ENCODE peak calls at places on chromosomes 11 and 22, in five cellular contexts. V is left ventricle myocardium inferior; E is mammary epithelial cell; G is CD8-positive, alpha-beta T cell; F is mesendoderm. B is an unnamed sample.

GRCh38 chr11:110022548-110022947 is 70.6 kb upstream of the ZC3H12C start:
- DNase-seq in V (no peak), F (no peak), E (peak; percentile 79), G (no peak), B (no peak)

GRCh38 chr11:73325036-73325981 is 17.2 kb downstream of the ARHGEF17 start:
- DNase-seq in E (no peak), G (no peak), V (peak; percentile 47), F (no peak), B (no peak)

GRCh38 chr22:45587638-45588481 is 83.8 kb upstream of the ATXN10 start:
- DNase-seq in G (no peak), E (no peak), F (no peak), V (no peak), B (no peak)

GRCh38 chr11:78361228-78361627 is 56.4 kb downstream of the GAB2 start:
- DNase-seq in F (no peak), E (no peak), G (no peak), V (no peak), B (no peak)

GRCh38 chr11:19694796-19695345 is 17.8 kb upstream of the NAV2 start:
- DNase-seq in F (no peak), V (no peak), G (no peak), E (no peak), B (no peak)

GRCh38 chr11:17066691-17067090 is 10.8 kb downstream of the RPS13 start:
- DNase-seq in E (no peak), F (no peak), V (no peak), G (no peak), B (no peak)

GRCh38 chr11:105151936-105152554 is 12.5 kb upstream of the CARD18 start:
- DNase-seq in E (peak; percentile 31), V (no peak), G (no peak), F (no peak), B (no peak)

GRCh38 chr11:67277231-67277961 is 11.1 kb downstream of the GRK2 start:
- DNase-seq in F (peak; percentile 84), V (peak; percentile 93), G (peak; percentile 82), E (peak; percentile 47), B (no peak)

GRCh38 chr11:4418403-4418802 is 24.9 kb upstream of the TRIM21 start:
- DNase-seq in V (no peak), G (no peak), F (no peak), E (no peak), B (no peak)

GRCh38 chr22:44259366-44260215 is 53.2 kb downstream of the SHISAL1 start:
- DNase-seq in E (no peak), G (no peak), V (no peak), F (no peak), B (no peak)

GRCh38 chr11:101706541-101706940 is 122.7 kb upstream of the TRPC6 start:
- DNase-seq in G (no peak), F (no peak), V (no peak), E (peak; percentile 57), B (no peak)

GRCh38 chr11:36037031-36037430 is 93.2 kb downstream of the LDLRAD3 start:
- DNase-seq in E (peak; percentile 34), F (no peak), V (peak; percentile 32), G (no peak), B (no peak)

DNA sequence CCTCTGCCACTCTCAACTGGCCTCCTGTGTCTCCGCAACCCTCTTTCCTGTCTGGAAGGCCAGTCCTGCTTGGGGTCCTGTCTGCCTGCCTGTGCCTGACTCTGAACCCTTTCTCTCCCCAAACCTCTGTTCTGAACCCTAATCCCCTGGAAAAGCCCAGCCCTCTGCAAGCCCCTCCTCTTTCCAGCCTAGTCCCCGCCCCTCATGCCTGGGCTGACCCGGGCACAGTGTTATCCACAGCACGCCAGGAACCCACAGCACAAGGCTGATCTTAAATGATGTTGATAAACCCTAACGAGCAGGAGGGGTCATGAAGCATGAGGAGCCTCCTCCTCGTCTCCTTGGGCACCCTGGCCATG is at the start of gene IFITM10:
- DNase-seq in G (no peak), F (no peak), E (peak; percentile 59), V (peak; percentile 34), B (no peak)
- H3K4me3 ChIP-seq in G (no peak within 1 kb of the TSS), F (no peak within 1 kb of the TSS), E (peak within 1 kb of the TSS; percentile 67), V (peak within 1 kb of the TSS; percentile 65), B (peak within 1 kb of the TSS; percentile 18)

DNA sequence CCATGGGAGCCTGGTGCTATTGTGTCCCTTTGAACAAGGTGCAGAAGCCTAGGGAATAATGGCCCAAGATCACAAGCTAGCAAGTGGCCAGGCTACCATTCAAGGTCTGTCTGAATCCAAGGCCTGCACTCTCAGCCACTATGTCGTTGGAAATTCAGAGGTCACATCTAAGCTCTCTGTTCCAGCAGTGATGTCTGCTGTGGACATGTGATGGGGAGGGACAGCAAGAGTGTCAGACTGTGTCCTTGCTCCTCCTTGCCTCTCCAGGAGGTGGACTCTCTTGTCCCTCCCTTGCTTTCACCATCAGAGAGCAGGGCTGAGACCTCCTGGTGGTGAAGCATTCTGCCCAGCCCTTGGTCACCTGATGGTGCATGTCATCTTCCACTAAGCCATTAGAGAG is 37.2 kb upstream of the SUSD2 start:
- DNase-seq in G (no peak), F (no peak), V (no peak), E (no peak), B (no peak)
- H3K4me1 ChIP-seq in G (peaks cover 96% of the 10 kb centered on the region), F (peaks cover 6% of the 10 kb centered on the region), V (peaks cover 99% of the 10 kb centered on the region), E (peaks cover 33% of the 10 kb centered on the region), B (peaks cover 14% of the 10 kb centered on the region)

GRCh38 chr11:115505165-115505564 is 950 bp upstream of the CADM1 start:
- DNase-seq in F (peak; percentile 19), G (no peak), V (no peak), E (no peak), B (no peak)
- H3K4me3 ChIP-seq in F (no peak overlapping the region), G (no peak overlapping the region), V (peak overlapping the region; percentile 73), E (peak overlapping the region; percentile 74), B (peak overlapping the region; percentile 54)

DNA sequence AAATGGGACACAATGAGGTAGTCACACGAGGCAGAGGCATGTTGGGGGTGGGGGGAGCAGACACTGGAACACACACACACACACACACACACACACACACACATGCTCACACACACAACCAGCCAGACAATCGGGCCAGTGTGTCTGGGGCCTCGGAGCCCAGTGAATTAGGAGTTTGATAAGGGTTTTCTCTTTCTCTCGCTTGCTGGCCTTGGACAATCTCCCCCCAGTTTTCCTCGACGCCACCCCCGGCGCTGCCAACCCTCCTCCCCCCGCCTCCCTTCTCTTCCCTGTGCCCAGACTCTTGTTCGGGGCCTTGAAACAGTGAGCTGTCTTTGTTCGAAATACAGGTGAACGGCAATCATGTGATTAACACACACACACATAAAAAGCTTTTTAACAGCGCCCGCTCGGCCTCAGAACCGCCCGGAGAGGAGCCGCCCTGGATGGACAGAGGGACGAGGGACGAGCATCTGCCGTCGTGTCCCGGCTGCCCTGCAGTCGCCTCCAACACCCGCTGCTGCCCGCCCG is 1.5 kb upstream of the SOX10 start:
- DNase-seq in V (no peak), G (no peak), E (no peak), F (no peak), B (no peak)
- H3K4me1 ChIP-seq in V (peaks cover 20% of the 10 kb centered on the region), G (no peaks in the 10 kb centered on the region), E (peaks cover 7% of the 10 kb centered on the region), F (peaks cover 10% of the 10 kb centered on the region), B (peaks cover 32% of the 10 kb centered on the region)

DNA sequence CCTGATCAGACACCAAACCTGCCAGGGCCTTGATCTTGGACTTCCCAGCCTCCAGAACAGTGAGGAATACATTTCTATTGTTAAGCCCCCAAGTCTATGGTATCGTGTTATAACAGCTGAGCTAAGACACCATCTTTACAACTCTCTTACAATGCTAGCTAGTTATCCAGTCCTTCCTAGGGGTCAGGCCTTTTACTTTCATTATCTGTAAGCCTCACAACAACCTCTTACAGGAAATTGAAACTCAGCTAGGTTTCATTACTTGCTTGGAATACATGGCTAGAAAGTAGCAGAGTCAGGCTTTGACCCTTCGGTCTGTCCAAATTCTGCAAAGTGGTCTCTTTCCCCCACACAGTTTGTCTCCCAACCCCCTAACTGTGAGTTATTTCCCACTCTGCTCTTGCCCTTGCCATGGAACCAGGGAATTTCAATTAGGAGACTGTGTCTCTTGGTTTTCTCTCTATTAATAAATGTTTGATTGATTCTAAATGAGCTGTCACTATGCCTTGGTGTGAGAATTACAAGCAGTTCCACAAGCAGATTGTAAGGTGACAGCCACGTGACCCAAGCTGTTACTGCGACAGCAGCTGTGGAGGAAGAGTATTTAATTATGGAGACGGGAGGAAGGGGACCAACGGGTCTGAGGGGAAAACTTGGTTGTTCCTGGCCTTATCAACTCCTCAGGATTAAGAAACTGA is 38.4 kb upstream of the CLMP start:
- DNase-seq in E (no peak), G (no peak), V (no peak), F (no peak), B (no peak)
- H3K4me3 ChIP-seq in E (no peak overlapping the region), G (no peak overlapping the region), V (no peak overlapping the region), F (no peak overlapping the region), B (no peak overlapping the region)

DNA sequence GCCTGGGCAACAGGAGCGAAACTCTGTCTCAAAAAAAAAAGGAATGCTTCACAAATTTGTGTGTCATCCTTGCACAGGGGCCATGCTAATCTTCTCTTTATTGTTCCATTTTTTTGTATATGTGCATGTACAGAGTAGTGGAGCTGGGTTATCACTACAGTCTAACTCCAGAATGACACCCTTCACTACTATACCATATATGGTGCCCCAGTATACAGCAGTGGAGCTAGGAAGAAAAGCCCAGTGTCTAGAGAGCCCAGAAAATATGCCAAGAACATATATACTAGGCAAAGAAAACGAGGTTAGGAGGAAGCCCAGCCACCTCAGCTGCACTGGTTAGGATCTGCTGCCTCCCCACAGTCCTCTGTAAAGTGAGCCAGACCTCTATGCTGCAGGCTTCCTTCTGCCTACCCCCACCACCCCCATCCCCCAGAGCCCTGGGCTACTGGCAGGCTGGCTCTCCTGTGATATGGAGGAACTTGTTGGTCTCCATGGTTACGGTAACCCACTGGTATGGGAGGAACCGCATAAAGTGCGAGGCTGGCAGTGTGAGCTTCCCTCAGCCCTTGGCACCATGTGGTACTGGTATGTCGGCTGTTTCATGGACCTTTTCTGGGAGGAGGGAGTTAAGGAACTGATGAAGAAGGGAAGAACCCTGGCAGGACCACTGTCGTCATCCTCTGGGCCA is 34.3 kb downstream of the RCOR2 start:
- DNase-seq in G (no peak), V (peak; percentile 23), F (peak; percentile 96), E (no peak), B (peak; percentile 55)
- H3K4me1 ChIP-seq in G (peaks cover 67% of the 10 kb centered on the region), V (peaks cover 85% of the 10 kb centered on the region), F (peaks cover 19% of the 10 kb centered on the region), E (peaks cover 20% of the 10 kb centered on the region), B (peaks cover 28% of the 10 kb centered on the region)

DNA sequence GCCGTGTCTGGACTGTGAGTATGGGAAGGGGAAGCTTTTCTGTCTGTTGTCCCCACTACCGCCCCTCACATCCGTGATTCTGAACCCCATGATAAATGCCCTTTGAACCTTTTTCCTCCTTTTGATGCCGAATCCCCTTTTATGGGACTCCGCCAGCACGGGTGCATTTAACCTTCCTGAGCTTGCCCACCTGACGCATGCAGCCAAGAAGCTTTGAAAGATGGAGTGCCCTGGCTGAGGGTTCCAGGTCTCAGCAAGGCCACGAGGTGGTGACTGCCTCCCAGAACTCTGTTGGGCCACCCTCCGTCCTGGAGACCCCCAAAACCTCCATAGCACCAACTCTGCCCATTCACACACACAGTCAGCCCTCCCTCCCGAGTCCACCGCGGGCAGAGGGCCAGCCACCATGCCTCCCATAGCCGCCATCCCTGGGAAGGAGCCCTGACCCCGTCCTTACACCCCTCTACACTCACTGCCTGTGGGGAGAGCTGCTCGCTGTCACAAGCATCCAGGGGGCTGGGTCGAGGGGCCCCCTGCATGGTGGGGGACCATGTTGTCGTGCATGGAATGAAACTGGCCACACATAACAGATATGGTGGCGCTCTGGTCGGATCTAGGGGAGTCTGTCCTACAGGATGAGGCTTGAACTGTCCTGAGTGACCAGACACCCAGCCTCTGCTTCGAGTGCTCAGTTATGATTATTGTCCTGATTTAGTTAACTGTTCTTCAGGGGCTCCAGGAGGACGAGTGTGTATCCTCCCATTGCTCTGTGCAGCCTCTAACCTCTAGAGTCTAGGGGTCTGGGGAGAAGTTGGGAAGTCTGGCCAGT is 822 bp upstream of the COMT start:
- DNase-seq in F (no peak), V (no peak), E (no peak), G (no peak), B (no peak)
- H3K4me3 ChIP-seq in F (no peak overlapping the region), V (peak overlapping the region; percentile 89), E (peak overlapping the region; percentile 70), G (peak overlapping the region; percentile 99), B (peak overlapping the region; percentile 70)